ENCODE peak calls at places on chromosomes 7 and 10, in four cellular contexts. C is NCI-H460; T is frontal cortex; S is stimulated activated CD4-positive, alpha-beta T cell treated with anti-CD3 and anti-CD28 coated beads, Interleukin-1b, Interleukin-23, amount 100 ng/mL, for 1 hour. D is an unnamed sample.

GRCh38 chr7:20279979-20280378 is 50.7 kb upstream of the ITGB8 start:
- DNase-seq in C (no peak), T (no peak), S (no peak), D (no peak)

GRCh38 chr7:38163671-38164070 is 14.4 kb upstream of the STARD3NL start:
- DNase-seq in C (no peak), T (no peak), S (no peak), D (no peak)

GRCh38 chr7:140242057-140243031 is 65.6 kb upstream of the KDM7A start:
- DNase-seq in C (no peak), T (no peak), S (no peak), D (no peak)

GRCh38 chr7:33185786-33186185 is 56.4 kb downstream of the BBS9 start:
- DNase-seq in C (peak; percentile 61), T (peak; percentile 30), S (no peak), D (peak; percentile 34)

GRCh38 chr10:99329891-99330674 is 927 bp downstream of the CNNM1 start:
- DNase-seq in C (no peak), T (no peak), S (no peak), D (no peak)

GRCh38 chr7:27576360-27576944 is 86.2 kb downstream of the HIBADH start:
- DNase-seq in C (peak; percentile 62), T (no peak), S (no peak), D (peak; percentile 29)

GRCh38 chr7:105661625-105662024 is 80.3 kb upstream of the EFCAB10 start:
- DNase-seq in C (no peak), T (no peak), S (no peak), D (no peak)

GRCh38 chr10:6221971-6222751 is 19.4 kb downstream of the PFKFB3 start:
- DNase-seq in C (no peak), T (no peak), S (no peak), D (no peak)

GRCh38 chr10:48462482-48463020 is 142.3 kb downstream of the ARHGAP22 start:
- DNase-seq in C (no peak), T (no peak), S (no peak), D (no peak)

GRCh38 chr10:71542476-71542875 is 145.8 kb downstream of the CDH23 start:
- DNase-seq in C (no peak), T (no peak), S (no peak), D (no peak)

GRCh38 chr7:110170762-110171161 is 920.2 kb upstream of the LRRN3 start:
- DNase-seq in C (no peak), T (no peak), S (no peak), D (no peak)

GRCh38 chr7:123941391-123942180 is 16.5 kb downstream of the SPAM1 start:
- DNase-seq in C (no peak), T (no peak), S (no peak), D (no peak)

GRCh38 chr10:115659616-115660015 is 566.5 kb downstream of the ATRNL1 start:
- DNase-seq in C (no peak), T (no peak), S (no peak), D (no peak)

GRCh38 chr7:37096341-37096740 is 352.3 kb downstream of the ELMO1 start:
- DNase-seq in C (no peak), T (no peak), S (no peak), D (no peak)

GRCh38 chr7:129401228-129401967 is 32.8 kb upstream of the STRIP2 start:
- DNase-seq in C (peak; percentile 28), T (no peak), S (no peak), D (no peak)

GRCh38 chr10:130416334-130416950 is 280.3 kb downstream of the GLRX3 start:
- DNase-seq in C (no peak), T (no peak), S (no peak), D (no peak)

GRCh38 chr7:143222782-143223181 is 945 bp downstream of the TAS2R40 start:
- DNase-seq in C (no peak), T (no peak), S (no peak), D (no peak)

GRCh38 chr7:48426966-48427555 is 255.8 kb downstream of the ABCA13 start:
- DNase-seq in C (no peak), T (no peak), S (no peak), D (no peak)

GRCh38 chr10:79314761-79315601 is 32.3 kb upstream of the PPIF start:
- DNase-seq in C (no peak), T (no peak), S (no peak), D (no peak)

GRCh38 chr7:26860361-26860760 is 4.0 kb downstream of the SKAP2 start:
- DNase-seq in C (no peak), T (no peak), S (no peak), D (peak; percentile 51)

GRCh38 chr7:41149576-41149975 is 553.3 kb downstream of the INHBA start:
- DNase-seq in C (no peak), T (no peak), S (no peak), D (no peak)

GRCh38 chr10:22259280-22259679 is 41.5 kb upstream of the EBLN1 start:
- DNase-seq in C (no peak), T (no peak), S (no peak), D (no peak)

GRCh38 chr7:25944777-25945176 is 207.2 kb upstream of the NFE2L3 start:
- DNase-seq in C (no peak), T (no peak), S (no peak), D (no peak)

GRCh38 chr10:115084434-115084833 is 8.7 kb upstream of the ATRNL1 start:
- DNase-seq in C (no peak), T (no peak), S (no peak), D (no peak)

GRCh38 chr10:123583639-123584418 is 82.3 kb upstream of the GPR26 start:
- DNase-seq in C (peak; percentile 50), T (peak; percentile 68), S (no peak), D (peak; percentile 63)